ENCODE peak calls at places on chromosomes 16 and 17, in six cellular contexts. C, D, F, T, V and W are unnamed samples.
A peak's percentile ranks its signal among the peaks of the same experiment; 100 is the strongest.

GRCh38 chr16:84933774-84934571 is 77.4 kb downstream of the ZDHHC7 start:
- DNase-seq in V (no peak), F (no peak), C (no peak), T (peak; percentile 89), D (peak; percentile 16), W (no peak)

GRCh38 chr16:88504489-88505404 is 51.7 kb downstream of the ZFPM1 start:
- DNase-seq in F (no peak), V (peak; percentile 29), D (no peak), T (no peak), C (no peak), W (no peak)

GRCh38 chr16:82016268-82016667 is 5.0 kb upstream of the SDR42E1 start:
- DNase-seq in C (peak; percentile 35), D (peak; percentile 84), T (no peak), F (no peak), V (no peak), W (peak; percentile 28)

GRCh38 chr17:75490173-75490743 is 25.1 kb downstream of the CASKIN2 start:
- DNase-seq in T (no peak), V (no peak), C (no peak), F (no peak), D (no peak), W (no peak)

GRCh38 chr16:54976651-54977200 is 46.1 kb downstream of the IRX5 start:
- DNase-seq in F (no peak), D (no peak), V (no peak), T (peak; percentile 10), C (no peak), W (no peak)

GRCh38 chr17:69828087-69828486 is 246.9 kb upstream of the KCNJ16 start:
- DNase-seq in D (peak; percentile 96), C (no peak), F (no peak), T (no peak), V (no peak), W (no peak)

GRCh38 chr16:55494994-55495421 is 13.9 kb upstream of the LPCAT2 start:
- DNase-seq in C (no peak), V (no peak), T (no peak), F (no peak), D (peak; percentile 91), W (peak; percentile 28)

GRCh38 chr17:63498621-63499195 is 21.8 kb downstream of the ACE start:
- DNase-seq in D (no peak), F (no peak), C (no peak), V (no peak), T (no peak), W (no peak)

GRCh38 chr17:61469474-61469873 is 17.3 kb downstream of the TBX4 start:
- DNase-seq in F (no peak), D (no peak), V (no peak), C (no peak), T (no peak), W (no peak)

GRCh38 chr16:24504467-24505345 is 34.7 kb upstream of the RBBP6 start:
- DNase-seq in F (no peak), T (no peak), V (peak; percentile 25), D (peak; percentile 80), C (peak; percentile 22), W (peak; percentile 30)